ENCODE peak calls at places on chromosomes 11 and 22, in four cellular contexts. T is body of pancreas, A is heart left ventricle, P is adrenal gland. Y is an unnamed sample.

GRCh38 chr11:100676901-100677300 is 10.2 kb upstream of the ARHGAP42 start:
- DNase-seq in P (no peak), A (no peak), T (no peak), Y (no peak)

GRCh38 chr11:75508051-75508561 is 17.6 kb downstream of the GDPD5 start:
- DNase-seq in A (no peak), T (no peak), P (no peak), Y (no peak)

GRCh38 chr11:120208777-120209176 is 2.1 kb upstream of the OAF start:
- DNase-seq in P (peak; percentile 94), A (no peak), T (peak; percentile 74), Y (no peak)

GRCh38 chr11:28117712-28118111 is 9.5 kb downstream of the METTL15 start:
- DNase-seq in P (no peak), T (no peak), A (no peak), Y (no peak)

GRCh38 chr11:99277281-99277680 is 256.5 kb downstream of the CNTN5 start:
- DNase-seq in A (no peak), T (no peak), P (no peak), Y (no peak)

GRCh38 chr22:27507935-27508504 is 293.5 kb downstream of the MN1 start:
- DNase-seq in T (no peak), A (no peak), P (no peak), Y (no peak)

GRCh38 chr22:37518509-37519267 is 527 bp downstream of the CARD10 start:
- DNase-seq in T (peak; percentile 49), A (no peak), P (no peak), Y (no peak)

GRCh38 chr11:35104655-35105054 is 34.3 kb upstream of the CD44 start:
- DNase-seq in P (no peak), A (no peak), T (no peak), Y (no peak)

DNA sequence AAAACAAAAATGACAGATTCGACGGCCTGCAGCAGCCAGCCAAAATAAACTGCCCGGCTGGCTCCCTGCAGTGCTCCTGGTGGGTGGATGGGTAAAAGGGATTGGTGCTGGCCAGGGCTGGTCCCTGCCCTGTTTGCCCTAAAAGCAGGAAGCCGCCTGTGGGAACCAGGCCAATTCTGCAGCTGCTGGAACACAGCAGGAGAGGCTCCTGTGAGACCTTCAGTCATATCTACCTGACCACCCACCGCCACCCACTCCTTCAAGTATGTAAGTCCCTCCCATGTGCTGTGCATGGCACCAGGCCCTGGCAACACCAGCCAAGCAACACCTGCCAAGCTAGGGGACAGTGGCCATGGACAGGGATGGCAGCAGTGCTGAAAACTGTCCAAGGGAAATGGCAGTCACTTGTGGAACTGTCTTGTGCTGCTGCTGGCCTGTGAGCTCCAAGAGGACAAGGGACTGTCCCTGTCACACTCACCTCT is 48.7 kb upstream of the ARFGAP3 start:
- DNase-seq in T (peak; percentile 99), P (peak; percentile 57), A (peak; percentile 66), Y (no peak)
- TF ChIP-seq POLR2A in T (peak; percentile 9), P (no peak), A (no peak), Y (no peak)

GRCh38 chr11:46305295-46305694 is 27.8 kb downstream of the CREB3L1 start:
- DNase-seq in A (no peak), P (no peak), T (no peak), Y (no peak)
- TF ChIP-seq CTCF in A (no peak), P (no peak), T (no peak), Y (no peak)

DNA sequence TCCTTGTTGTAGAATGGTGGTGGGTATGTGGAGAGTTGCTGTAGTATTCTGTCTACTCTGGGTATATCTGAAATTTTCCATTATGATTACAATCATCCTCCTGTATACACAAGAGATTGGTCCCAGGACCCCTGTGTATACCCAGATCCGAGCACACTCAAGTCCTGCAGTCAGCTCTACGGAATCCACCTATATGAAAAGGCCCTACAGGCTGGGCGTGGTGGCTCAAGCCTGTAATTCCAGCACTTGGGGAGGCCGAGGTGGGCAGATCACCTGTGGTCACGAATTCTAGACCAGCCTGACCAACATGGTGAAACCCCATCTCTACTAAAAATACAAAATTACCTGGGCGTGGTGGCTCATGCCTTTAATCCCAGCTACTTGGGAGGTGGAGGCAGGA is 17.2 kb downstream of the PARVA start:
- DNase-seq in P (no peak), A (no peak), T (no peak), Y (no peak)
- H3K27ac ChIP-seq in P (no peak overlapping the region), A (no peak overlapping the region), T (no peak overlapping the region), Y (no peak overlapping the region)

GRCh38 chr11:102139081-102139498 is 28.8 kb downstream of the YAP1 start:
- DNase-seq in A (peak; percentile 32), P (no peak), T (no peak), Y (no peak)
- TF ChIP-seq POLR2A in A (no peak), P (no peak), T (no peak), Y (no peak)

GRCh38 chr11:36485296-36485870 is 24.7 kb downstream of the TRAF6 start:
- DNase-seq in T (no peak), P (no peak), A (no peak), Y (no peak)
- TF ChIP-seq CTCF in T (no peak), P (no peak), A (no peak), Y (no peak)

GRCh38 chr11:128779036-128779435 is 85.2 kb downstream of the FLI1 start:
- DNase-seq in T (no peak), P (no peak), A (no peak), Y (no peak)
- H3K27ac ChIP-seq in T (no peak overlapping the region), P (no peak overlapping the region), A (no peak overlapping the region), Y (no peak overlapping the region)

GRCh38 chr22:39309881-39310714 is 9.3 kb downstream of the RPL3 start:
- DNase-seq in T (no peak), A (no peak), P (peak; percentile 61), Y (no peak)

GRCh38 chr22:39306456-39307361 is 12.7 kb downstream of the RPL3 start:
- DNase-seq in A (no peak), P (peak; percentile 45), T (no peak), Y (no peak)

GRCh38 chr22:39308614-39309363 is 10.6 kb downstream of the RPL3 start:
- DNase-seq in T (peak; percentile 65), A (no peak), P (peak; percentile 94), Y (no peak)

GRCh38 chr22:39311592-39312400 is 7.6 kb downstream of the RPL3 start:
- DNase-seq in A (no peak), T (no peak), P (no peak), Y (no peak)

DNA sequence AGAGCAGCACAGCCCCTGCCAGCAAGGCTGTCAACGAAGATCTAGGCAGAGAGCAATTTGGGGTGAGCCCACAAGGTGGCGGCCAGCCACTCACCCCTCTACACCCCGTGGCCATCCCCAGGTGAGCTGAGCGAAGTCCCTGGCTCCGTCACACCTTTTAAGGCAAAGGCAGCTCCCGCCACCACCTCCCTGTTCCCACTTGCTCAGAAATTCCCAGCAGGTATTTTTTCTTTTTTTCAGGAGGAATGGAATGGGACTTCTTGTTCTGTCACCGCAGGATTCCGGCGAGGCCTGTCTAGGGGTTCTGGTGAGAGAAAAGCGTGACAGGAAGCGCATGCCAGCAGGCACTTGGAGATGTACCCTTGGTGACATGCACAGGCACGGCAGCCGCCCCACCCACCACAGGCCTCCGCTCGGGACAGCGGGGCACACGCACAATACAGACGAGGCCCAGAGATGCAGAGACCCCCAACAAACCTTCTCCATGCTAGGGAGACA is 10.0 kb downstream of the RPL3 start:
- DNase-seq in P (no peak), A (no peak), T (no peak), Y (no peak)
- TF ChIP-seq POLR2A in P (no peak), A (no peak), T (no peak), Y (no peak)

DNA sequence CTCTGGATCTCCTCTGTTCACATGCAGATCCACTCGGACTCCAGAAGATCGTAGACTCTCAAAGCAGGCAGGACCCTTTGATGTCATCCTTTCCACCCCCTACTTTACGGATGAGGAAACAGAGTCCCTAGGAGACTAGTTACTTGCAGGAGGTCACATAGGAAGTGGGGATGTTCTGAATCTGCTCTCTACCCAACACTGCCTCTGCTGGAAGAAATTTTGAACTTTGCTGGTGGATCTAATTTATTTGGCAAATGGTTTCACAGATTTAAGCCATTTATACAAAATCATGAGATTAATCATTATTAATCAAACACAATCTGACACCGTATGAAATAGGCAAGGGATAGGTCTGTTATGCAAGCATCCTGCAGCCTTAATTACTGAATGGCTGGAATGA is 55.0 kb upstream of the USP47 start:
- DNase-seq in T (no peak), A (no peak), P (no peak), Y (no peak)
- TF ChIP-seq CTCF in T (peak; percentile 37), A (peak; percentile 39), P (peak; percentile 23), Y (peak; percentile 35)

GRCh38 chr22:46380069-46380468 is 44.6 kb downstream of the TRMU start:
- DNase-seq in P (no peak), A (no peak), T (no peak), Y (no peak)

GRCh38 chr22:46376908-46377565 is 41.5 kb downstream of the TRMU start:
- DNase-seq in A (no peak), P (peak; percentile 66), T (peak; percentile 65), Y (no peak)

GRCh38 chr22:46379301-46379930 is 43.9 kb downstream of the TRMU start:
- DNase-seq in P (no peak), A (no peak), T (peak; percentile 78), Y (no peak)

GRCh38 chr22:46377566-46378498 is 42.3 kb downstream of the TRMU start:
- DNase-seq in P (peak; percentile 93), T (peak; percentile 98), A (no peak), Y (no peak)

GRCh38 chr22:46378499-46379300 is 43.2 kb downstream of the TRMU start:
- DNase-seq in A (no peak), P (no peak), T (no peak), Y (no peak)
- H3K27ac ChIP-seq in A (no peak overlapping the region), P (no peak overlapping the region), T (peak overlapping the region; percentile 96), Y (peak overlapping the region; percentile 90)

GRCh38 chr11:64759722-64760719 is at the start of gene PYGM:
- DNase-seq in P (peak; percentile 72), T (peak; percentile 51), A (peak; percentile 85), Y (no peak)

GRCh38 chr11:64760759-64761417 is 1.1 kb upstream of the PYGM start:
- DNase-seq in A (no peak), P (peak; percentile 19), T (no peak), Y (no peak)

GRCh38 chr11:64759131-64759721 is 548 bp downstream of the PYGM start:
- DNase-seq in T (no peak), A (no peak), P (no peak), Y (no peak)

GRCh38 chr11:64757549-64758329 is 2.0 kb downstream of the PYGM start:
- DNase-seq in P (peak; percentile 18), T (no peak), A (no peak), Y (no peak)

DNA sequence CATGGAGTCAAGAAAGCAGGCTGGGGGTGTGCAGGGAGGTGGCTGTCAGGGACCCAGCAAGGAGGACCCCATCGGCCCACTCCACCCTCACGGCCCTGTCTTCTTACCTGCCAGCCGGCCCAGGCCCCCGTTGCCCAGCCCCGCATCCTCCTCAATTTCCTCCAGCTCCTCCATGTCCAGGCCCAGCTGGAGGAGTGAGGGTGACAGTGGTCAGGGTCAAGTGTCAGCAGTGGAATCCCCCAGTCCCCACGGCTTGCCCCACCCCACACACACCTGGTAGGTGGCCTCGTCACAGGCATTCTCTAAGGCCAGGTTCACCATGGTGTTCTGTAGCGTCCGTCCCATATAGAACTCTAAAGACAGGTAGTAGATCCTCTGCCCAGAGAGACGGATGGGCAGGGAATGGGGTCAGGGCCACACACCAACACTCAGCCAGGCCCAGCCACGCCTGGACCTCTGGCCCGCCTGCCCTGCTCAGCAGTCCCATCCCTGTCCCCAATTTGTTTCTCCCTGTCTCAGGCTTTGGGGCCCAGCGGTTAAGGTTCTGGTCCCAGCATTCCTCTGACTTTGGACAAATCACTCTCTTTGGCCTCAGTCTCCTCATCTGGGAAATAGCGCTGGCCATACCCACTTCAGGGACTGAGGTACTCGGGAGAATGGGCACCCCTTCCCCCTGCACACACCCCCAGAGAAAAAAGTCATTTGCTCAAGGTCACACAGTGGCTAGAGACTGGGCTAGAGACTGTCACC is 1.3 kb downstream of the PYGM start:
- DNase-seq in A (no peak), P (peak; percentile 13), T (no peak), Y (no peak)
- TF ChIP-seq POLR2A in A (no peak), P (no peak), T (no peak), Y (no peak)

Y was measured in esophagus squamous epithelium.